ENCODE peak calls at places on chromosome 1, in seven cellular contexts. One of them, this sample, is unnamed.

GRCh38 chr1:99266731-99267130 is 2.4 kb downstream of the PLPPR4 start:
- DNase-seq in GM12891: no peak
- DNase-seq in HepG2: no peak
- DNase-seq in K562: no peak
- DNase-seq in SK-N-SH: no peak
- DNase-seq in GM12878: no peak
- DNase-seq in H1: no peak
- DNase-seq in this sample: no peak

GRCh38 chr1:9705337-9706098 is 54.0 kb downstream of the PIK3CD start:
- DNase-seq in GM12891: no peak
- DNase-seq in HepG2: no peak
- DNase-seq in K562: no peak
- DNase-seq in SK-N-SH: no peak
- DNase-seq in GM12878: no peak
- DNase-seq in H1: no peak
- DNase-seq in this sample: no peak

GRCh38 chr1:241706967-241707366 is 54.9 kb downstream of the WDR64 start:
- DNase-seq in GM12891: no peak
- DNase-seq in HepG2: no peak
- DNase-seq in K562: no peak
- DNase-seq in SK-N-SH: no peak
- DNase-seq in GM12878: no peak
- DNase-seq in H1: no peak
- DNase-seq in this sample: no peak

GRCh38 chr1:245549981-245550701 is 395.4 kb downstream of the KIF26B start:
- DNase-seq in GM12891: no peak
- DNase-seq in HepG2: no peak
- DNase-seq in K562: no peak
- DNase-seq in SK-N-SH: no peak
- DNase-seq in GM12878: no peak
- DNase-seq in H1: no peak
- DNase-seq in this sample: no peak

GRCh38 chr1:229161740-229162139 is 109.2 kb upstream of the RAB4A start:
- DNase-seq in GM12891: no peak
- DNase-seq in HepG2: no peak
- DNase-seq in K562: no peak
- DNase-seq in SK-N-SH: no peak
- DNase-seq in GM12878: no peak
- DNase-seq in H1: no peak
- DNase-seq in this sample: no peak

GRCh38 chr1:201649776-201650607 is 111.1 kb downstream of the NAV1 start:
- DNase-seq in GM12891: no peak
- DNase-seq in HepG2: no peak
- DNase-seq in K562: peak; percentile 88
- DNase-seq in SK-N-SH: peak; percentile 85
- DNase-seq in GM12878: no peak
- DNase-seq in H1: peak; percentile 47
- DNase-seq in this sample: no peak

GRCh38 chr1:201636581-201636980 is 97.7 kb downstream of the NAV1 start:
- DNase-seq in GM12891: no peak
- DNase-seq in HepG2: no peak
- DNase-seq in K562: no peak
- DNase-seq in SK-N-SH: no peak
- DNase-seq in GM12878: no peak
- DNase-seq in H1: no peak
- DNase-seq in this sample: no peak

GRCh38 chr1:78651247-78651646 is 1.6 kb downstream of the IFI44 start:
- DNase-seq in GM12891: no peak
- DNase-seq in HepG2: no peak
- DNase-seq in K562: no peak
- DNase-seq in SK-N-SH: no peak
- DNase-seq in GM12878: no peak
- DNase-seq in H1: no peak
- DNase-seq in this sample: no peak

GRCh38 chr1:202807926-202808757 is at the start of gene KDM5B:
- DNase-seq in GM12891: peak; percentile 43
- DNase-seq in HepG2: peak; percentile 7
- DNase-seq in K562: peak; percentile 85
- DNase-seq in SK-N-SH: peak; percentile 86
- DNase-seq in GM12878: no peak
- DNase-seq in H1: no peak
- DNase-seq in this sample: peak; percentile 44

GRCh38 chr1:81305997-81306452 is 494.7 kb upstream of the ADGRL2 start:
- DNase-seq in GM12891: peak; percentile 3
- DNase-seq in HepG2: no peak
- DNase-seq in K562: no peak
- DNase-seq in SK-N-SH: peak; percentile 60
- DNase-seq in GM12878: no peak
- DNase-seq in H1: no peak
- DNase-seq in this sample: no peak

DNA sequence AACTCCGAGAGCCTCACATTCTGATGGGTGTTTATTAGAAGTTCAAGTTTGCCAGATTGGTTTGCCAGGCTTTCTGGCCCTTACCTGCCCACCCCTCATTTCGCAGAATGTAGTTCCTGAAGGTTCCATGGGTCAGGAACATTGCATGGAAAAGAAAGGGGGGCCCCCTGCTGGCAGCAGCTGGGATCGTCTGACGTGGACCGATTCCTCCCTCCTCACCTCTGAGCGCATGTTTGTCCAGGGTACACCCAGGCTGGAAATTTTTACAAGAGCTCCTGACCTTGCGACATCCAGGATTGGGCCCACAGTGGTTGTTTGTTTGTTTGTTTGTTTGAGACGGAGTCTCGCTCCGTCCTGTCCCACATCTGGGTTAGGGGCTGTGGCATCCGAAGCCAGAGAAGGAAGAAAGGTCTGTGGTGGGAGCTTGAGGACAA is 126.0 kb upstream of the TMEM51 start:
- DNase-seq in GM12891: peak; percentile 50
- DNase-seq in HepG2: peak; percentile 56
- DNase-seq in K562: peak; percentile 84
- DNase-seq in SK-N-SH: peak; percentile 85
- DNase-seq in GM12878: no peak
- DNase-seq in H1: no peak
- DNase-seq in this sample: peak; percentile 48
- TF ChIP-seq TAF1 in GM12891: no peak
- TF ChIP-seq TAF1 in HepG2: no peak
- TF ChIP-seq TAF1 in K562: no peak
- TF ChIP-seq TAF1 in SK-N-SH: no peak
- TF ChIP-seq TAF1 in GM12878: no peak
- TF ChIP-seq TAF1 in H1: no peak
- TF ChIP-seq TAF1 in this sample: no peak

GRCh38 chr1:38958967-38959366 is 17.3 kb upstream of the RHBDL2 start:
- DNase-seq in GM12891: no peak
- DNase-seq in HepG2: peak; percentile 15
- DNase-seq in K562: peak; percentile 40
- DNase-seq in SK-N-SH: no peak
- DNase-seq in GM12878: no peak
- DNase-seq in H1: no peak
- DNase-seq in this sample: no peak
- TF ChIP-seq POLR2AphosphoS5 in GM12891: no peak
- TF ChIP-seq POLR2AphosphoS5 in HepG2: no peak
- TF ChIP-seq POLR2AphosphoS5 in K562: no peak
- TF ChIP-seq POLR2AphosphoS5 in SK-N-SH: no peak
- TF ChIP-seq POLR2AphosphoS5 in GM12878: no peak
- TF ChIP-seq POLR2AphosphoS5 in H1: no peak
- TF ChIP-seq POLR2AphosphoS5 in this sample: no peak

DNA sequence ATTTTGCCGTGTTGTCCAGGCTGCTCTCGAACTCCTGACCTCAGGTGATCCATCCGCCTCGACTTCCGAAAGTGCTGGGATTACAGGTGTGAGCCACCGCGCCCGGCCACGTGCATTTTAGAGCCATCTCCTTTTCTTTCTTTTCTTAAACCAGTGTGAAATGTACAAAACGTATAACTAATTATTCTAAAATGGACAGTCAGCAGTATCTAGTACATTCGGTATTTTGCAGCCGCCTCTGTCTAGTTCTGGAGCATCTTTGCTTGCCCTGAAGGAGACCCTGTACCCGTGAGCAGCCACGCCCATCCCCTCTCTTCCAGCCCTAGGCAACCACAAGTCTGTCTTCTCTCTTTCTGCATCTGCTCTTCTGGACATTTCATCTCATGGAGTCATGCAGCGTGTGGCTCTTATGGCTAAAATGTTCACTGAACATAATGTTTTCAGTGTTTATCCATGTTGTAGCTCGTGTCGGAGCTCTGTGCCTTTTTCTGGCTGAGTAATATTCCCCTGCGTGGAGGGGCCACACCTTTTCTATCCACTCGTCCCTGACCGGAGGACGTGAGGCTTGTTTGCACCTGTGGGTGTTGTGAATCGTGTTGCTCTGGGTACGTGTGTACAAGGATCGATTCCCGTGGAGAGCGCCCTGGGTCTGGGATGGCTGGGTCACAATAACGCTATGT is 187.5 kb upstream of the ARHGEF16 start:
- DNase-seq in GM12891: no peak
- DNase-seq in HepG2: no peak
- DNase-seq in K562: no peak
- DNase-seq in SK-N-SH: no peak
- DNase-seq in GM12878: no peak
- DNase-seq in H1: no peak
- DNase-seq in this sample: no peak
- TF ChIP-seq TAF1 in GM12891: no peak
- TF ChIP-seq TAF1 in HepG2: no peak
- TF ChIP-seq TAF1 in K562: no peak
- TF ChIP-seq TAF1 in SK-N-SH: no peak
- TF ChIP-seq TAF1 in GM12878: no peak
- TF ChIP-seq TAF1 in H1: no peak
- TF ChIP-seq TAF1 in this sample: no peak

DNA sequence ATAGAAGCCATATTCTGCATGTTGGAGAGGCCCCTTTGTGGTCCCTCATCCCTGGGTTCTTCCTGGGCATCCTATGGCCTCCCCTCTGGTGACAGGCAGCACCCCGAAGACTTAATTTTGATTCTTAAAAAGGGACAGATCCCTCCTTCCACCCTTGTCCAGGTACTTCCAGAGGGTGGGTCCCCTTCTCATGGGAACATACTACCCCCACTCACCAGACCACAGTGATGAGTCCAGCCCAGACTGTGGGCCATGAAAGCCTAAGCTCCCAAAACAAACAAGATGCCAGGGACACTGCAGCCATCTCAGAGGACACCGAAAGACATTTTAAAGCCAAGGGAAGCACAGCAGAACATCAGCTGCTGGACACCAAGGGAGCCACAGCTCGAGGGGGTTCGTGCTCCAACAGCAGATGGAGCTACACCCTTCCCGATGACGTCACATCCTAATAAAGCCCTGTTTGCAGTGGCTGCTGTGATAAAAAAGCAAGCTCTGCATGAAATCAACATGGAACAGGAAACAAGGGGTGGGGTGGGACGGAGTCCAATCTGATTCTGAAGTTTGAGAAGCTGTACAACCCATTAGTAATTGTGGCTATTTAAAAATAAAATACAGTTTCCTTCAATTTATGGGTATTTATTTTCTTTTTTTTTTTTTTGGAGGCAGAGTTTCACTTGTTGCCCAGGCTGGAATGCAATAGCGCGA is 32.4 kb downstream of the GNB1 start:
- DNase-seq in GM12891: no peak
- DNase-seq in HepG2: peak; percentile 62
- DNase-seq in K562: peak; percentile 74
- DNase-seq in SK-N-SH: peak; percentile 89
- DNase-seq in GM12878: no peak
- DNase-seq in H1: no peak
- DNase-seq in this sample: no peak
- TF ChIP-seq POLR2AphosphoS5 in GM12891: no peak
- TF ChIP-seq POLR2AphosphoS5 in HepG2: no peak
- TF ChIP-seq POLR2AphosphoS5 in K562: no peak
- TF ChIP-seq POLR2AphosphoS5 in SK-N-SH: no peak
- TF ChIP-seq POLR2AphosphoS5 in GM12878: no peak
- TF ChIP-seq POLR2AphosphoS5 in H1: no peak
- TF ChIP-seq POLR2AphosphoS5 in this sample: no peak

GRCh38 chr1:19504796-19505693 is 19.7 kb upstream of the CAPZB start:
- DNase-seq in GM12891: no peak
- DNase-seq in HepG2: no peak
- DNase-seq in K562: no peak
- DNase-seq in SK-N-SH: no peak
- DNase-seq in GM12878: no peak
- DNase-seq in H1: no peak
- DNase-seq in this sample: no peak

GRCh38 chr1:19511117-19511516 is 25.8 kb upstream of the CAPZB start:
- DNase-seq in GM12891: no peak
- DNase-seq in HepG2: no peak
- DNase-seq in K562: no peak
- DNase-seq in SK-N-SH: no peak
- DNase-seq in GM12878: no peak
- DNase-seq in H1: no peak
- DNase-seq in this sample: no peak

DNA sequence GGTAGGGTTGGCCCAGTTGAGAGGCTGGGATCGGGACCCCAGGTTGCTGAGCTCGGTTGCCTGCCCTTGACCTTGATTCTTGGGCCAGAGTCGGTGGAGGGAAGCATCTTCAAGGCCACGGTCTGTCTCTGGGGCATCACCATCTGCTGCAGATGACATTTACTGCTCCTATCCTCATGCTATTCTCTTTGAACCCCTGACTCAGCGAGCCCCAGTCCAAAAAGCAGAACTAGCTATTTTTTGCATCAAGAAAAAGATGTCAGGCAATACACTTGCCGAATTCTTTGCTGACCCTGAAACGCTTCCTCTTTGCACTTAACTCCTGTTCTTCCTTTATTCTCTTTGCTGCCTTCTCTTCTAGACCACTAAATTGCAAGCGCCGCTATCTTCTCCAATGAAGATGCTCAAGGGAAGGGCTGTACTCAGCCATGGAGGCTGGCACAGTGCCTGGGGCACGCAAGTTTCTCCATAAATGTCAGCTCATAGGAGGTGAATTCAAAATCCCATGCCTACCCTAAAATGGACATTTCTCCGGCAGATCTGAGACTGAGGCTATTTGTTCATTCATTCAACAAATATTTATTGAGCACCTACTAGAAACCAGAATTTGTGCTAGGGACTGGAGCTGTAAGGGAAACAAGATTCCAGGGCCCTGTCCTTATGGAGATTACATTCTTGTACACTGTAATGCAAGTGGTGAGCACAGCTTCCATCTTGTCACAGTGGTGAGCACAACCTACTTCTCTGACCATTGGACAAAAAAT is 20.5 kb upstream of the CAPZB start:
- DNase-seq in GM12891: no peak
- DNase-seq in HepG2: no peak
- DNase-seq in K562: no peak
- DNase-seq in SK-N-SH: no peak
- DNase-seq in GM12878: peak; percentile 8
- DNase-seq in H1: no peak
- DNase-seq in this sample: no peak
- TF ChIP-seq TAF1 in GM12891: no peak
- TF ChIP-seq TAF1 in HepG2: no peak
- TF ChIP-seq TAF1 in K562: no peak
- TF ChIP-seq TAF1 in SK-N-SH: no peak
- TF ChIP-seq TAF1 in GM12878: no peak
- TF ChIP-seq TAF1 in H1: no peak
- TF ChIP-seq TAF1 in this sample: no peak